ENCODE peak calls at places on chromosomes 5 and 9, in ten cellular contexts. P is GM12878, I is HepG2, G is HCT116, Z is A549, D is upper lobe of left lung, J is body of pancreas, O is K562, V is gastrocnemius medialis, C is heart left ventricle. T is an unnamed sample. For H3K4me1, the result is how much of the 10 kb centered on the place peaks cover.

GRCh38 chr5:132877938-132878337 is 4.5 kb downstream of the LEAP2 start:
- ATAC-seq in I (no peak), C (peak), Z (no peak), J (no peak), V (peak), G (peak), P (no peak), D (peak), O (peak), T (no peak)

GRCh38 chr9:95138474-95138873 is 179.0 kb downstream of the FANCC start:
- ATAC-seq in P (no peak), C (no peak), I (no peak), J (no peak), D (no peak), O (peak), Z (peak), G (no peak), V (peak), T (no peak)

GRCh38 chr9:127792417-127793031 is 6.7 kb downstream of the CDK9 start:
- ATAC-seq in I (no peak), G (no peak), V (no peak), P (no peak), Z (no peak), D (no peak), J (no peak), O (peak), C (no peak), T (no peak)

GRCh38 chr9:95434116-95435073 is 82.4 kb downstream of the PTCH1 start:
- ATAC-seq in J (no peak), C (peak), Z (no peak), G (peak), D (peak), V (no peak), O (peak), I (peak), P (no peak), T (no peak)

GRCh38 chr5:2750026-2750757 is 1.3 kb downstream of the IRX2 start:
- ATAC-seq in I (no peak), G (no peak), D (no peak), P (no peak), J (no peak), V (no peak), O (no peak), C (no peak), Z (no peak), T (no peak)

GRCh38 chr9:88998911-88999310 is 7.6 kb downstream of the S1PR3 start:
- ATAC-seq in V (peak), P (no peak), I (no peak), C (peak), O (no peak), D (peak), Z (peak), G (no peak), J (peak), T (peak)

GRCh38 chr5:84961903-84962302 is 577.2 kb upstream of the EDIL3 start:
- ATAC-seq in I (no peak), D (no peak), G (no peak), O (no peak), C (no peak), Z (no peak), J (no peak), P (no peak), V (no peak), T (no peak)

GRCh38 chr5:60754495-60754894 is 54.5 kb upstream of the DEPDC1B start:
- ATAC-seq in G (no peak), C (no peak), D (no peak), I (no peak), J (no peak), O (no peak), V (no peak), Z (no peak), P (no peak), T (no peak)

GRCh38 chr9:78566948-78567675 is 270.2 kb downstream of the PSAT1 start:
- ATAC-seq in G (no peak), Z (no peak), P (no peak), C (no peak), V (no peak), O (no peak), J (no peak), D (no peak), I (no peak), T (no peak)

GRCh38 chr9:134299883-134300282 is 26.4 kb upstream of the RXRA start:
- ATAC-seq in V (no peak), C (peak), Z (no peak), J (no peak), D (peak), P (no peak), I (no peak), G (no peak), O (no peak), T (no peak)

GRCh38 chr5:58188287-58188651 is 271.6 kb downstream of the PLK2 start:
- ATAC-seq in V (peak), C (peak), I (no peak), P (no peak), G (peak), Z (peak), J (peak), O (no peak), D (no peak), T (no peak)

GRCh38 chr5:157172408-157172807 is 6.3 kb upstream of the GARIN3 start:
- ATAC-seq in I (no peak), J (no peak), G (no peak), P (peak), C (no peak), D (no peak), V (no peak), O (no peak), Z (no peak), T (no peak)

GRCh38 chr5:41012318-41012717 is 58.8 kb downstream of the MROH2B start:
- ATAC-seq in G (no peak), D (no peak), C (no peak), O (no peak), I (no peak), P (no peak), J (no peak), V (no peak), Z (no peak), T (no peak)

GRCh38 chr5:176817864-176818377 is 7.6 kb downstream of the UNC5A start:
- ATAC-seq in V (no peak), O (peak), I (peak), P (peak), J (no peak), D (no peak), G (peak), Z (peak), C (peak), T (peak)

GRCh38 chr5:117533792-117534191 is 959.2 kb upstream of the SEMA6A start:
- ATAC-seq in O (no peak), C (no peak), G (no peak), V (no peak), J (no peak), I (no peak), P (no peak), Z (no peak), D (no peak), T (no peak)

GRCh38 chr5:172102251-172102870 is 85.7 kb downstream of the STK10 start:
- ATAC-seq in J (no peak), P (no peak), V (no peak), O (no peak), Z (no peak), G (peak), I (no peak), C (no peak), D (no peak), T (no peak)

GRCh38 chr9:33265211-33265885 is 499 bp downstream of the CHMP5 start:
- ATAC-seq in Z (no peak), C (peak), G (peak), D (no peak), V (no peak), P (no peak), J (no peak), O (no peak), I (peak), T (no peak)

GRCh38 chr5:158923799-158924551 is 175.7 kb downstream of the EBF1 start:
- ATAC-seq in V (no peak), O (no peak), I (no peak), C (no peak), J (no peak), Z (no peak), G (no peak), D (no peak), P (peak), T (no peak)

GRCh38 chr5:159953609-159954008 is 37.3 kb downstream of the ADRA1B start:
- ATAC-seq in V (no peak), C (no peak), I (no peak), Z (no peak), D (no peak), G (no peak), P (no peak), O (no peak), J (no peak), T (no peak)
- H3K4me3 ChIP-seq in V (no peak), C (no peak), I (no peak), Z (no peak), D (no peak), G (no peak), P (no peak), O (no peak), J (no peak), T (no peak)

DNA sequence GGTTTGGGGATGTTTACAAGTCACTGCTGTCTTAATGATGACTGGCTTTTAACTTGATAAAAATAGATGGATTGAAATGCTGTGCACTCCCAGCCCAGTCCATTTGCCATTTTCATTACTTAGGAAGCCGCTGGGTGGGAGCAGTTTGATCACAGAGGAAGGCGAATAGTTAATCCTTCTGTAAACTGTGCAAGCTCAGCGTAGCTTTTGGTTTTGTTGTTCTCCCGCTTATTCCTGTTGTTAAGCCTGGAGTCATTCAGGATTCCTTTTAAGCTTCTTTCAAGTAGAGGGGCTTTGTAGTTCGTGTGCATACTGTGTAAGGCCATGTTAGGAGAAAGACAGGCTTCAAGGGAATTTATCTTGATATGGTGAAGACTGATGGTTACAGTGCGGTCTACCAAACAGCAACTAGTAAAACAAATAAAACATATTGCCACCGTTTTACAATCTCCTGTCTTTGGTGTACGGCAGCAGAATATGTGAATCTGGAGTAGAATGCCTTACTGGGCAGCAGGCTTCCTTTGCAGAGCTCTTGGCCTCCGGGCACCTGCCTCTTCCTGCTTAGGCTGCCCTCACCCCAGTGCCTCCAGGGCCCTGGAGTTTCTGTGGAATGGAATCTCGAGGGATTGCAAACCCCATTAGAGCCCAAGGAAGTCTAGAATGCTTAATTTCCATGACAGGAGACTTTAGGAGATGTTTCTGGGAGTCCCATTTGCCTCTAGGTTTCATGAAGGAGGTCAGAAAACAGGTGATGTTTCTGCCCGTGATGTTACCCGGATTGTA is 141.4 kb downstream of the TRIO start:
- ATAC-seq in Z (no peak), O (no peak), I (no peak), D (no peak), V (no peak), P (no peak), G (no peak), C (no peak), J (no peak), T (no peak)
- H3K4me1 ChIP-seq in Z (under half), O (under half), I (under half), D (under half), V (half or more), P (under half), G (under half), C (under half), J (under half), T (under half)

DNA sequence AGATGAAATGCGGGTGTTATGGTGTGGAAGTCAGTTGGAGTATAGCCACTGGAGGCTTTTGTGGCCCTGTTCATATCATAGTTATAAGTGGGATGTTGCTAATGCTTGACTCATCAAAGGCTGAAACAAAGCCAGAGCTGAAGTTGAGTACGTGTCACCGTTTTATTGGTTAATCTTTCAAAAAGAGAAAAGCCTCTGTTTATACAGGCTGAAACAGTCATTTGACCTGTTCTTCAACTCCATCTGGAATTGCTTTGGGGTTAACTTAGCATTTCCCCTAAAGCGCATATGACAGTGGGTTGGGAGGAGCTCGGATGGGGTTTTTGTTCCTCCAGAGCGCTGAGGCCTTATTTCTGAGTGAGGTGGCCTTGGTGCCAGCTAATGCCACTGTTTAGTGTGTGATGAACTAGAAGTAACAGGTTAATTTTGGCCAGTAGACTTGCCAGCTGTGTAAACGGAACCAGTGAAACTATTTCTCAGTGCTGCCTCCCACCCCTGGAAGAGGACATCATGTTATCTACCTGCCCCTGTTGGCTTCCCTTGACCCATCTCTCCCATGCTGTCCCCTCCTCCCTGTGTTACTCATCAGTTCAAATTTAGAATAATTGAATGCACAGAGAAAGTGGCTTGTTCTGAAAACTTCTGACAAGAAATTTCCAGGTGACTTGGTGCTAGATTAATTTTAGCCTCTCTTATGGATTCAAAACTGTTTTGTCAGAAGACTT is 34.2 kb downstream of the MTAP start:
- ATAC-seq in O (no peak), J (peak), P (no peak), I (no peak), C (peak), G (peak), V (peak), D (peak), Z (no peak), T (no peak)
- TF ChIP-seq POLR2A in O (no peak), J (no peak), P (no peak), I (no peak), C (no peak), G (no peak), V (no peak), D (no peak), Z (no peak), T (no peak)

GRCh38 chr5:154758977-154759376 is 3.8 kb downstream of the LARP1 start:
- ATAC-seq in P (no peak), G (no peak), O (no peak), V (no peak), C (no peak), J (no peak), I (no peak), D (no peak), Z (no peak), T (no peak)
- H3K4me3 ChIP-seq in P (peak), G (no peak), O (peak), V (no peak), C (no peak), J (no peak), I (peak), D (no peak), Z (no peak), T (no peak)

GRCh38 chr5:150497274-150497988 is 10.5 kb upstream of the NDST1 start:
- ATAC-seq in P (no peak), J (peak), D (peak), Z (peak), I (no peak), G (peak), O (no peak), V (peak), C (peak), T (peak)
- H3K4me1 ChIP-seq in P (under half), J (half or more), D (half or more), Z (half or more), I (half or more), G (half or more), O (under half), V (half or more), C (half or more), T (half or more)

GRCh38 chr9:14313951-14314423 is at the start of gene NFIB:
- ATAC-seq in J (peak), P (no peak), Z (peak), C (peak), I (peak), D (peak), O (peak), G (peak), V (peak), T (peak)

GRCh38 chr9:14314929-14315753 is 1.2 kb upstream of the NFIB start:
- ATAC-seq in G (peak), J (peak), Z (peak), D (peak), V (peak), I (peak), O (peak), P (peak), C (peak), T (peak)

GRCh38 chr9:14315754-14316573 is 2.0 kb upstream of the NFIB start:
- ATAC-seq in P (no peak), C (peak), J (no peak), D (peak), V (peak), O (no peak), I (peak), G (no peak), Z (peak), T (peak)

GRCh38 chr9:14313378-14313940 is 482 bp downstream of the NFIB start:
- ATAC-seq in J (no peak), V (peak), P (no peak), Z (no peak), G (no peak), C (no peak), O (peak), D (no peak), I (peak), T (no peak)

DNA sequence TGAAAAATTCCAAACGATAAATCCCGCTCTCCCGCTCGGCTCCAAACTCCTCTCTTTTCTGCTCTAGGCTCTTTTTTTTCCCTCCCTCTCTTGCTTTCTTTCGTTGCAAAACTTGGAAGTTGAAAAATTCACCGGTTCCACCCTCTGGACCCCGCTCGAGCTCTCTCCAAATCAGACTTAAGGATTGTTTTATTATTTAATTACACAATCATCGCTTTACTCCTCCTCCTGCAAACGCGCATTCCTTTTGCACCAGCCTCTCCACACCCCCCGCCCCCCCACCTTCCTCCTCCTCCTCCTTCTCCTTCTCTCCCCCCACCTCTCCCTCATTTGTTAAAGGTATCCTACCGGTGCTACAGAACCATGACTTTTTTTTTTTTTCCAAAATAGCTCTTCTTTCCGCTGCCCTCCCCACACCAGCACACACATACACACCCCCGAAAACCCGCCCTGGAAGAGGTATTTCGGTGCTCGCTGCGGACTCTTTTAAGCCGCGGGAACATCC is 535 bp upstream of the NFIB start:
- ATAC-seq in D (peak), C (peak), O (peak), I (peak), V (peak), J (peak), G (peak), Z (peak), P (no peak), T (peak)
- TF ChIP-seq POLR2A in D (no peak), C (peak), O (no peak), I (peak), V (peak), J (peak), G (no peak), Z (no peak), P (no peak), T (peak)

GRCh38 chr9:112917987-112918362 is 27.3 kb upstream of the SLC46A2 start:
- ATAC-seq in J (no peak), D (no peak), P (no peak), I (no peak), G (peak), O (no peak), Z (no peak), C (no peak), V (no peak), T (no peak)
- H3K4me3 ChIP-seq in J (no peak), D (no peak), P (no peak), I (no peak), G (no peak), O (no peak), Z (no peak), C (no peak), V (no peak), T (no peak)

GRCh38 chr9:27470291-27470805 is 53.7 kb upstream of the IFNK start:
- ATAC-seq in Z (no peak), J (no peak), I (no peak), G (no peak), C (no peak), V (no peak), D (no peak), O (no peak), P (no peak), T (no peak)

GRCh38 chr9:27469583-27469982 is 54.5 kb upstream of the IFNK start:
- ATAC-seq in O (no peak), I (no peak), J (no peak), V (no peak), G (no peak), P (no peak), Z (no peak), D (no peak), C (no peak), T (no peak)

GRCh38 chr9:27474350-27474749 is 49.7 kb upstream of the IFNK start:
- ATAC-seq in O (no peak), Z (no peak), I (no peak), D (no peak), J (no peak), C (peak), P (no peak), G (no peak), V (no peak), T (no peak)

GRCh38 chr9:27473135-27473534 is 51.0 kb upstream of the IFNK start:
- ATAC-seq in Z (no peak), J (peak), I (no peak), C (peak), V (peak), D (peak), P (no peak), O (peak), G (no peak), T (peak)

GRCh38 chr9:27471789-27472585 is 52.1 kb upstream of the IFNK start:
- ATAC-seq in C (peak), P (no peak), G (no peak), V (peak), Z (no peak), J (no peak), I (no peak), D (peak), O (no peak), T (no peak)
- H3K4me1 ChIP-seq in C (under half), P (under half), G (under half), V (under half), Z (under half), J (under half), I (under half), D (under half), O (under half), T (under half)

T was measured in gastroesophageal sphincter.